ENCODE peak calls at places on chromosomes 12 and 14, in six cellular contexts. H is colonic mucosa, O is pancreas, A is H9, U is mammary epithelial cell, I is tibial artery. Q is an unnamed sample.

GRCh38 chr12:4112734-4113396 is 160.7 kb upstream of the CCND2 start:
- DNase-seq in U (peak), H (peak), I (no peak), A (peak), O (no peak), Q (no peak)

GRCh38 chr14:92888896-92889295 is 34.1 kb upstream of the CHGA start:
- DNase-seq in H (no peak), O (no peak), I (no peak), U (no peak), A (no peak), Q (no peak)

GRCh38 chr14:68978550-68978911 is 571 bp downstream of the ACTN1 start:
- DNase-seq in I (peak), A (peak), H (peak), O (peak), U (peak), Q (no peak)

GRCh38 chr12:46487567-46488131 is 115.1 kb upstream of the SLC38A2 start:
- DNase-seq in U (no peak), A (no peak), H (no peak), O (no peak), I (no peak), Q (peak)

GRCh38 chr12:112964067-112964670 is 14.2 kb upstream of the OAS2 start:
- DNase-seq in U (no peak), A (no peak), O (no peak), I (no peak), H (no peak), Q (no peak)

GRCh38 chr14:47785041-47785440 is 109.6 kb upstream of the MDGA2 start:
- DNase-seq in H (no peak), I (no peak), U (no peak), O (no peak), A (no peak), Q (no peak)

GRCh38 chr12:26696613-26697092 is 136.3 kb downstream of the ITPR2 start:
- DNase-seq in I (no peak), H (no peak), O (no peak), U (no peak), A (no peak), Q (no peak)

GRCh38 chr12:91923864-91924263 is 221.8 kb downstream of the BTG1 start:
- DNase-seq in O (peak), H (no peak), I (peak), A (no peak), U (no peak), Q (no peak)

GRCh38 chr12:98465950-98466349 is 49.4 kb upstream of the TMPO start:
- DNase-seq in A (no peak), I (no peak), O (no peak), U (no peak), H (no peak), Q (no peak)

GRCh38 chr12:57745485-57745881 is 644 bp downstream of the TSPAN31 start:
- DNase-seq in O (no peak), A (no peak), H (no peak), I (no peak), U (no peak), Q (no peak)

GRCh38 chr12:127143020-127143419 is 1124.0 kb upstream of the TMEM132C start:
- DNase-seq in U (no peak), I (no peak), O (no peak), A (peak), H (no peak), Q (no peak)
- H3K27ac ChIP-seq in U (no peak), I (no peak), O (no peak), A (no peak), H (no peak), Q (no peak)

GRCh38 chr12:31853520-31853919 is 105.7 kb upstream of the RESF1 start:
- DNase-seq in A (no peak), H (no peak), O (no peak), I (no peak), U (no peak), Q (no peak)
- H3K27ac ChIP-seq in A (no peak), H (no peak), O (no peak), I (no peak), U (no peak), Q (no peak)

GRCh38 chr14:39173198-39173597 is 1.9 kb upstream of the PNN start:
- DNase-seq in U (no peak), I (no peak), A (no peak), H (no peak), O (no peak), Q (no peak)

GRCh38 chr14:39169541-39169900 is 612 bp downstream of the TRAPPC6B start:
- DNase-seq in U (peak), H (peak), O (no peak), I (no peak), A (no peak), Q (no peak)

GRCh38 chr14:39168591-39168990 is 1.5 kb downstream of the TRAPPC6B start:
- DNase-seq in U (no peak), I (no peak), A (no peak), H (no peak), O (no peak), Q (no peak)
- H3K27ac ChIP-seq in U (peak), I (no peak), A (no peak), H (no peak), O (no peak), Q (no peak)

GRCh38 chr14:52080817-52081755 is 12.2 kb upstream of the NID2 start:
- DNase-seq in I (no peak), U (peak), A (no peak), O (no peak), H (no peak), Q (peak)

GRCh38 chr14:52079239-52079956 is 10.5 kb upstream of the NID2 start:
- DNase-seq in H (no peak), O (no peak), I (no peak), U (peak), A (no peak), Q (no peak)

GRCh38 chr14:52078721-52079120 is 9.9 kb upstream of the NID2 start:
- DNase-seq in A (no peak), H (no peak), U (no peak), I (no peak), O (no peak), Q (no peak)

GRCh38 chr14:52081964-52082363 is 13.1 kb upstream of the NID2 start:
- DNase-seq in I (no peak), A (no peak), O (no peak), H (no peak), U (no peak), Q (no peak)

DNA sequence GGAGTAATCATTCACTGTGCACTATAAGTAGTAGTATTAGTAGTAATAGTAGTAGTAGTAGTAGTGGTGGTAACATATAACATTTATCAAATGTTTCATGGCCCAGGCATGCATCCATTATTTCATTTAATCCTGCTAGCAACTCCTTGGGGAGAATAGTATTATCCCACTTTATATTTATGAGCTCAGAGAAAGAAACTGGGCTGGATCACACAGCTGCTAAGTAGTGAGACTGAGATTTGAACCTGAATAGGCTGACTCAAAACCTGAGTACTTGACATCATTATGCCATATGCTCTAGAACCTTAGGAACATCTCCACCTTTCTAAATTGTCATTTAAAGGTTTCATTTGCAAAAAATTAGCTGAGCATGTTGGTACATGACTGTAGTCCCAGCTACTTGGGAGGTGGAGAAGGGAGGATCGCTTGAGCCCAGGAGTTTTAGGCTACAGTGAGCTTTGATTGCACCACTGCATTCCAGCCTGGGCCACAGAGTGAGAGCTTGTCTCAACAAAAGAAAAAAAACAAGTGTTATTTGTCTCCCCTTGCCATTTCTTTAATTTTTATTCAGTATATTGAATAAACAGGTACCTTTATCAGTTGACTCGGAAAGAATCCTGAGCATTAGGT is 11.4 kb upstream of the NID2 start:
- DNase-seq in U (peak), H (no peak), O (no peak), A (no peak), I (no peak), Q (peak)
- H3K27ac ChIP-seq in U (peak), H (no peak), O (no peak), A (no peak), I (no peak), Q (peak)

DNA sequence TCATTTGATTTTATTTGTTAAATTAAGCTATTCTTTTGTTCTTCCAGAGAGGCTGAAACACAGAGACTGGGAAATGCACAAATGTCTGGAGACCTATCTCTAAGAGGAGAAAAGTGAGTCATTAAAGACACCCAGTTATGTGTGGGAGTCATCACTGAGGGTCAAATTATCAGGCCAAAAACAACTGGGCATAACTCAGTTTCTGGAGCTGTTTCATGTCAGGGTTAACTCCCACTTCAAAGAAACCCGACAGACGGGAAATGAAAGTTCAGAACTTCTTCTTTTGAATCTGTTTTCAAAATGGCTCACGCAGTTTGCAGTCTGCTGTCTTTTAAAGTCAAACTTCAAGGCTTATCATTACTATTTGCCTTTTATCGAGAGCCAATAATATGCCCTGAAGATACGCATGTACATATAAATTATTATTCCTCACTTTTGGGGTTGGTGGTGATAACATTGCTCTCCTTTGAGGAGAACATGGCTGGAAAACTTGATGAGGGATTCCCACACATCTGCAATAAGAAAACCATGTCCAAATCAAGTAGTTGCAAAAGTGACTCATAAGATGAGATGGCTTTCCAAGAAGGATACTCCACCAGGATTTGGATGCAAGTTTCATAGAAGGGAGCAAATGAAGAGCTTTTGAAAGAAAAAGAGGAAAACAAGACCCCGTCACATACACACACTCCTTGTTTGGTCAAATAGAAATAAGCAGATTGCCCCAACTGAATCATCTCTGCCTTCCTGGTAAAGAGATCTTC is 341.4 kb downstream of the ADAMTS20 start:
- DNase-seq in A (no peak), U (peak), O (no peak), I (no peak), H (no peak), Q (peak)
- H3K27ac ChIP-seq in A (no peak), U (no peak), O (no peak), I (no peak), H (no peak), Q (peak)

GRCh38 chr12:104060791-104061190 is 3.5 kb upstream of the HCFC2 start:
- DNase-seq in I (no peak), O (no peak), U (peak), A (no peak), H (no peak), Q (no peak)

GRCh38 chr12:104059963-104060362 is 4.4 kb upstream of the HCFC2 start:
- DNase-seq in A (no peak), O (no peak), U (no peak), I (no peak), H (no peak), Q (no peak)

GRCh38 chr12:104064031-104064841 is at the start of gene HCFC2:
- DNase-seq in O (peak), A (peak), H (peak), U (peak), I (peak), Q (peak)

GRCh38 chr12:104063712-104064030 is 660 bp upstream of the HCFC2 start:
- DNase-seq in A (no peak), H (peak), O (no peak), U (no peak), I (no peak), Q (no peak)

GRCh38 chr12:104064842-104065441 is 611 bp downstream of the HCFC2 start:
- DNase-seq in H (peak), I (no peak), O (peak), A (no peak), U (peak), Q (no peak)
- H3K27ac ChIP-seq in H (peak), I (peak), O (peak), A (no peak), U (peak), Q (peak)

GRCh38 chr14:60199321-60199720 is 34.1 kb upstream of the DHRS7 start:
- DNase-seq in U (no peak), I (no peak), O (no peak), H (no peak), A (no peak), Q (no peak)
- H3K27ac ChIP-seq in U (no peak), I (no peak), O (no peak), H (no peak), A (no peak), Q (no peak)

Q was measured in SJSA1.